ENCODE peak calls at places on chromosomes 7 and 10, in four cellular contexts. V is H9, N is mesendoderm, Z is H1. L is an unnamed sample.

GRCh38 chr10:133379801-133380666 is 972 bp downstream of the PAOX start:
- DNase-seq in V (no peak), N (no peak), Z (peak; percentile 59), L (no peak)

GRCh38 chr10:101282937-101283336 is 53.7 kb upstream of the LBX1 start:
- DNase-seq in V (no peak), N (peak; percentile 83), Z (no peak), L (no peak)

GRCh38 chr7:7857143-7857583 is 111.4 kb upstream of the GLCCI1 start:
- DNase-seq in V (no peak), N (no peak), Z (no peak), L (no peak)

GRCh38 chr7:152674860-152675760 is 831 bp downstream of the XRCC2 start:
- DNase-seq in V (no peak), N (peak; percentile 58), Z (no peak), L (no peak)

GRCh38 chr7:6500691-6501090 is 50.6 kb downstream of the GRID2IP start:
- DNase-seq in V (no peak), N (no peak), Z (no peak), L (no peak)

GRCh38 chr7:141700848-141701371 is 1.1 kb downstream of the DENND11 start:
- DNase-seq in V (no peak), N (peak; percentile 63), Z (peak; percentile 50), L (peak; percentile 23)

GRCh38 chr7:106616692-106617052 is 44.3 kb downstream of the CCDC71L start:
- DNase-seq in V (no peak), N (no peak), Z (no peak), L (no peak)

GRCh38 chr10:108850138-108850854 is 1073.0 kb downstream of the XPNPEP1 start:
- DNase-seq in V (no peak), N (no peak), Z (no peak), L (no peak)

GRCh38 chr10:35940067-35940989 is 298.2 kb upstream of the FZD8 start:
- DNase-seq in V (no peak), N (peak; percentile 43), Z (peak; percentile 53), L (no peak)

GRCh38 chr10:62451606-62451965 is 77.4 kb downstream of the ZNF365 start:
- DNase-seq in V (no peak), N (no peak), Z (no peak), L (no peak)

GRCh38 chr7:461453-462172 is 58.0 kb downstream of the PDGFA start:
- DNase-seq in V (no peak), N (peak; percentile 31), Z (no peak), L (no peak)

GRCh38 chr7:114508096-114508495 is 93.5 kb downstream of the FOXP2 start:
- DNase-seq in V (no peak), N (no peak), Z (no peak), L (no peak)

DNA sequence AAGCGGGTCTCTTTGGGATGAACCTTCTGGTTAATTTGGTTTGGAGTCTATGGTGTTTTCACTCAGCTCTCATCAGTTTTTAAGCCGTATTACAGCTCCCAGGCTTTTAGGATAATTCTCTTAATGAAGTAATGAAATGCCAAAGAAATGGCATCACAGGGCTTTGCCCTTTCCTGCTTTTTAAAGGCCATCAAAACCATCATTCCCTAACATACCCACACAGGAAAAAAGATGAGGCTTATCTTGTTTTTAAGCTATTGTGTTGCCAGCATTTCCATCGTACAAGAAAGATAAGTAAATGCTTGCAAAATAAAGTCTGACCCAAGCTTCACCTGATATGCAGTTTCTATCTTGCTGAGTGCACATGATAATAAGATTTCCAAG is 54.9 kb upstream of the FAM133B start:
- DNase-seq in V (no peak), N (no peak), Z (no peak), L (no peak)
- H3K79me2 ChIP-seq in V (no peaks in the 10 kb centered on the region), N (no peaks in the 10 kb centered on the region), Z (no peaks in the 10 kb centered on the region), L (no peaks in the 10 kb centered on the region)

DNA sequence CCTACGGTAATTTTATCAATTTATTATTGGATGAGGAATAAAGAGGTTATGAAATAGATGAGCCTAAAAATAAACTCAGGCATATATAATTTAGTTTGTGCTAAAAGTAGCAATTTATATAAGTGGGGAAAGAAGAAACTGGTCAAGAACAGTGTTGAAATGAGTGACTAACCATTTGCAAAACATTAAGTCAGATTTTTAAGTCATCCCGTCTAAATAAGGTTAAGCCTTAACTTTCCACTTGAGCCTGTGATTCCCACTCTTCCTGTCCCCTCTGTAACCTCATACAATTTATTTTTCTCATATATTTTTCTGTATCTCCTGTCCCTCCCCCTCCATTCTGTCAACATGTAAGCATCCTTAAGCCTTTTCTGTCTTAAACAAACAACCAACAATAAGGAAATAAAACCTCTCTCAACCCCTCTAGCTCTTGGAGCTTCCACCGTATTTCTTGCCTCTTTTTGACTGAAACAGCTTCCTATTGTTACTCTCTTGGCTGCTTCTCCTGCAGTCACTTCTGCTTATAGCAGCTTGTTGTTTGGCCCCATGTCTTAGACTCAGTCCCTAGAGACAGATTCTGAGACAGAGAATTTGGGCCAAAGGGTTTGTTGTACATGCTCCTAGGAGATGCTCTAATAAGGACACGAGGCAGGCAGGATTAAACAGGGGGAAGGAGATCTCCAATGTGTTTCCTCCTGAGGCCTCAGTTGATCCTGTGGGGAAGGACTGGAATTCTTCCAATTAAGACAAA is 109.8 kb downstream of the GNAI1 start:
- DNase-seq in V (no peak), N (no peak), Z (no peak), L (no peak)
- H3K4ac ChIP-seq in V (no peak overlapping the region), N (no peak overlapping the region), Z (no peak overlapping the region), L (no peak overlapping the region)

GRCh38 chr10:18599392-18599791 is 52.0 kb downstream of the NSUN6 start:
- DNase-seq in V (no peak), N (no peak), Z (no peak), L (no peak)
- H3K79me2 ChIP-seq in V (no peaks in the 10 kb centered on the region), N (no peaks in the 10 kb centered on the region), Z (no peaks in the 10 kb centered on the region), L (no peaks in the 10 kb centered on the region)

DNA sequence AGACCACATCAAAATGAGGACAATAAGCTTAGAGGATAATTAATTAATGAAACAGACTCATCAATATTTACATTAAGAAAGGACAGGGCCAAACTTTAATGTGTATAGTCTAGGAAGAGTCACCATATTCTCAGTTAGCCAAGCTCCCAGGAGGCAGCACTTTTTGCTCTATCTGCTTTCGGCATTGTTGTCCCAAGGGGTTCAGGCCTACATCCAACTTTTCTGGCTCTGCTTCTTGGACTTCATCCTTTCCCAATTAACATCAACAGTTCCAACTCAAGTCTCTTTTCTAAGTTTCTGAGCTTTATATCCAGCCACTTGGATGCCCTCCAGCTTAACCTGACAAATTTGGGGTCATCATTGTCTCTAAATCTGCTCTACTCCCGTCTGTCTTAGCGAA is 42.8 kb downstream of the GLI3 start:
- DNase-seq in V (no peak), N (no peak), Z (no peak), L (no peak)
- H3K4ac ChIP-seq in V (no peak overlapping the region), N (no peak overlapping the region), Z (no peak overlapping the region), L (no peak overlapping the region)

GRCh38 chr7:99410635-99411034 is 1.9 kb downstream of the BUD31 start:
- DNase-seq in V (no peak), N (no peak), Z (no peak), L (no peak)
- H3K79me2 ChIP-seq in V (peaks cover 27% of the 10 kb centered on the region), N (peaks cover 47% of the 10 kb centered on the region), Z (peaks cover 31% of the 10 kb centered on the region), L (peaks cover 19% of the 10 kb centered on the region)

DNA sequence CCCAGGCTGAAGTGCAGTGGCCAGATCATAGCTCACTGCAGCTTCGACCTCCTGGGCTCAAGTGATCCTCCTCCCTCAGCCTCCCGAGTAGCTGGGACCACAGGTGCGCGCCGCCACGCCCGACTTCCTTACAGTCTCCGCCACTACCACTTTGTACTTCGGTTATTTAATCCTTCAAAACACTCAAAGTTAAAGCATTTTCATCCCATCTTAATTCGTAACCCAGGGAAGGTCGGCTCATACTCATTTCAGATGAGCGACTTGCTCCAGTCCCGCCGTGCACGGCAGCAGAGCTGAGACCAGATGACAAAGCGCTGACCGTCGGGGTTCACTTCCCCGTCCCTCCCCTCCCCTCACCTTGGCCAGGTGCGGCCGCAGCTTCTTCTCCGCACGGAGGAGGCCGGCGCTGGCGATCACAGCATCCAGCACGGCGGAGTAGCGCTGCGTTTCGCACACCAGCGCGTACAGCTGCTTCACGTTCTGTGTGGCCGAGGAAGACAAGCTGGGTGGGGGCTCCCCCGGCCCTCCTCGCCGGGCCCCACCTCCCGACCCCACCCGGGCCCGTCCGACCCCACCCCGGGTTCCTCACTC is 457 bp downstream of the NSUN5 start:
- DNase-seq in V (no peak), N (peak; percentile 22), Z (no peak), L (peak; percentile 8)
- H3K4ac ChIP-seq in V (no peak overlapping the region), N (peak overlapping the region; percentile 63), Z (no peak overlapping the region), L (peak overlapping the region; percentile 81)